ENCODE peak calls at places on chromosomes 16 and 17, in four cellular contexts. X is ascending aorta, S is fibroblast of lung, Q is heart left ventricle. O is an unnamed sample.

GRCh38 chr17:28511858-28512461 is 5.8 kb downstream of the FOXN1 start:
- DNase-seq in S (no peak), X (no peak), Q (no peak), O (no peak)

GRCh38 chr16:23836404-23837291 is 865 bp downstream of the PRKCB start:
- DNase-seq in X (no peak), Q (peak; percentile 74), S (no peak), O (no peak)

GRCh38 chr17:27463235-27463677 is 7.0 kb downstream of the KSR1 start:
- DNase-seq in X (no peak), Q (no peak), S (no peak), O (no peak)

GRCh38 chr17:49890077-49890821 is 42.4 kb upstream of the TAC4 start:
- DNase-seq in S (no peak), Q (no peak), X (no peak), O (no peak)

GRCh38 chr16:58678716-58679115 is 5.9 kb downstream of the SLC38A7 start:
- DNase-seq in X (peak; percentile 68), S (peak; percentile 24), Q (no peak), O (no peak)

GRCh38 chr16:87344931-87345631 is 27.9 kb upstream of the C16orf95 start:
- DNase-seq in X (no peak), Q (no peak), S (no peak), O (no peak)

GRCh38 chr16:2335286-2335895 is 5.1 kb downstream of the ABCA3 start:
- DNase-seq in Q (no peak), X (no peak), S (no peak), O (peak; percentile 43)

GRCh38 chr17:82287849-82288601 is 14.5 kb upstream of the CSNK1D start:
- DNase-seq in X (no peak), S (peak; percentile 98), Q (peak; percentile 87), O (no peak)

GRCh38 chr16:70717817-70718216 is 32.0 kb upstream of the MTSS2 start:
- DNase-seq in X (no peak), Q (no peak), S (no peak), O (no peak)

GRCh38 chr17:1422907-1423306 is 22.9 kb upstream of the YWHAE start:
- DNase-seq in X (peak; percentile 77), S (peak; percentile 96), Q (no peak), O (no peak)

GRCh38 chr17:76452102-76452645 is 778 bp downstream of the UBE2O start:
- DNase-seq in Q (no peak), S (no peak), X (no peak), O (no peak)

GRCh38 chr16:4535627-4536108 is 2.9 kb downstream of the CDIP1 start:
- DNase-seq in X (no peak), S (no peak), Q (no peak), O (no peak)

GRCh38 chr16:57981636-57982035 is 10.7 kb upstream of the CNGB1 start:
- DNase-seq in S (no peak), X (no peak), Q (peak; percentile 14), O (no peak)

GRCh38 chr17:42692489-42692888 is 10.2 kb downstream of the CNTNAP1 start:
- DNase-seq in S (no peak), Q (peak; percentile 22), X (no peak), O (no peak)

GRCh38 chr16:68339214-68339613 is 28.4 kb downstream of the PRMT7 start:
- DNase-seq in Q (no peak), S (no peak), X (no peak), O (no peak)

GRCh38 chr16:30902070-30902972 is 5.9 kb downstream of the CTF1 start:
- DNase-seq in X (peak; percentile 80), Q (peak; percentile 92), S (peak; percentile 60), O (no peak)

GRCh38 chr17:78997881-78998280 is 11.7 kb downstream of the CANT1 start:
- DNase-seq in Q (no peak), S (no peak), X (no peak), O (no peak)

GRCh38 chr17:77110006-77110374 is 30.8 kb upstream of the SEC14L1 start:
- DNase-seq in X (no peak), Q (no peak), S (no peak), O (peak; percentile 34)

GRCh38 chr16:25126820-25127232 is 15.3 kb downstream of the LCMT1 start:
- DNase-seq in Q (no peak), S (peak; percentile 79), X (no peak), O (no peak)

GRCh38 chr16:53768167-53768566 is 64.2 kb downstream of the FTO start:
- DNase-seq in X (no peak), Q (no peak), S (no peak), O (no peak)

GRCh38 chr17:16938031-16938430 is 33.9 kb downstream of the TNFRSF13B start:
- DNase-seq in Q (no peak), X (peak; percentile 22), S (no peak), O (peak; percentile 52)

GRCh38 chr17:42512733-42513251 is 23.2 kb upstream of the NAGLU start:
- DNase-seq in S (peak; percentile 66), Q (no peak), X (no peak), O (no peak)

GRCh38 chr17:48211011-48211410 is 103.4 kb downstream of the SNX11 start:
- DNase-seq in S (no peak), X (no peak), Q (no peak), O (no peak)

GRCh38 chr17:7293821-7294613 is 422 bp downstream of the YBX2 start:
- DNase-seq in S (no peak), Q (no peak), X (no peak), O (no peak)

GRCh38 chr17:46194393-46195216 is 1.4 kb upstream of the KANSL1 start:
- DNase-seq in X (no peak), Q (no peak), S (peak; percentile 80), O (no peak)

GRCh38 chr16:3546990-3547682 is 30.1 kb downstream of the NLRC3 start:
- DNase-seq in S (no peak), X (no peak), Q (no peak), O (no peak)

GRCh38 chr17:5043524-5043923 is 8.3 kb upstream of the SLC52A1 start:
- DNase-seq in Q (no peak), X (no peak), S (no peak), O (no peak)

GRCh38 chr17:77571562-77571981 is 386.9 kb upstream of the TNRC6C start:
- DNase-seq in Q (no peak), X (peak; percentile 64), S (peak; percentile 35), O (no peak)

GRCh38 chr17:41583137-41584127 is 3.3 kb downstream of the KRT14 start:
- DNase-seq in Q (no peak), S (no peak), X (no peak), O (no peak)

GRCh38 chr16:14958323-14958600 is 16.6 kb upstream of the PDXDC1 start:
- DNase-seq in X (no peak), S (no peak), Q (no peak), O (no peak)

GRCh38 chr17:17935321-17936271 is 36.6 kb downstream of the TOM1L2 start:
- DNase-seq in Q (no peak), X (peak; percentile 72), S (peak; percentile 93), O (peak; percentile 72)

DNA sequence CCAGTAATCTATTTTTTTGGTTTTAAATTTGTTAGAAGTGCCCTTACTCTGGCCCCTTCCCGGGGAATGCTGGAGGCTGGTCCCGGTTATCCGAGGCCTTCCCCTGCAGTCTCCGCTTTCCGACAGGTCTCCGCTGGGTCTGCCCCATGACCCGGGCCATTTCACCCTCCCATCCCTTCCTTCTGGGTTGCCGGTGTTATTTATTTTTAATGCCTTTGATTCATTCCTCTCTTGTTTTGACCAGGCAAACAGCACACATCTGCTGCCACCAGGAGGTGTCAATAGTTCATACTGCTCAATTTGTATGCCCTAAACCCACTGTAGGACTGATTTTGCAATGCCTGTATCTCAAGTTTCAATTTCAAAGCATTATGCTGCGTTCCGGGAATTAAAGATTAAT is 113.2 kb upstream of the IRX5 start:
- DNase-seq in Q (no peak), X (no peak), S (no peak), O (no peak)
- TF ChIP-seq CTCF in Q (peak; percentile 30), X (no peak), S (no peak), O (no peak)

GRCh38 chr17:74212913-74213791 is at the start of gene TTYH2:
- DNase-seq in S (peak; percentile 88), X (peak; percentile 93), Q (peak; percentile 94), O (peak; percentile 97)
- TF ChIP-seq CTCF in S (peak; percentile 35), X (peak; percentile 33), Q (peak; percentile 30), O (no peak)

DNA sequence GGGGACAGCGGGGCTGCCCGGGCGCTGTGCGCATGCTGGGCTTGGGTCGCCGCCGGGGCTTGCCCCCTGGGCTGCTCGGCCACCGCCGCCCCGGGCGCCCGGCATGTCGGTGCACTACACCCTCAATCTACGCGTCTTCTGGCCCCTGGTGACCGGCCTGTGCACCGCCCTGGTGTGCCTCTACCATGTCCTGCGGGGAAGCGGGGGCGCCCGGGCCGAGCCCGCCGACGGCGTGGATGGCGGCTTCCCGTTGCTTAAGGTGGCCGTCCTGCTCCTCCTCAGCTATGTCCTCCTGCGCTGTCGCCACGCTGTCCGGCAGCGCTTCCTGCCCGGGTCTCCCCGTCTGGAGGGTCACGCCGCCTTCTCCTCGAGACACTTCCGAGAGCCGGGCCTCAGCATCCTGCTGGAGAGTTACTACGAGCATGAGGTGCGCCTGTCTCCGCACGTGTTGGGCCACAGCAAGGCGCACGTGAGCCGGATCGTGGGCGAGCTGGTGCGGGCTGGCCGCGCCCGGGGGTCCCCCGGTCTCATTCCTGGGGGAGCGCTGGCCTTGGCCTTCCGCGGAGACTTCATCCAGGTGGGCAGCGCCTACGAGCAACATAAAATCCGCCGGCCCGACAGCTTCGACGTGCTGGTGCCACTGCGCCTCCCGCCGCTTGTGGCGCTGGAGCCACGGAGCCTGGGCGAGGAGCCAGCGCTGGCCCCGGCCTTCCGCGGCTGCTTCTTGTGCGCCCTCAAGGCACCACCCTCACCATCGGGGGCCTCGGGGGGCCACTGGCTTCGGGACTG is 789 bp downstream of the ITPRIPL2 start:
- DNase-seq in S (peak; percentile 78), Q (peak; percentile 78), X (peak; percentile 71), O (peak; percentile 65)
- TF ChIP-seq CTCF in S (peak; percentile 35), Q (no peak), X (peak; percentile 46), O (no peak)

GRCh38 chr17:19718613-19719364 is 2.4 kb upstream of the SLC47A2 start:
- DNase-seq in X (no peak), S (no peak), Q (no peak), O (no peak)
- TF ChIP-seq CTCF in X (no peak), S (no peak), Q (no peak), O (no peak)

GRCh38 chr17:20253323-20253722 is 214.0 kb downstream of the LGALS9B start:
- DNase-seq in S (no peak), X (no peak), Q (no peak), O (no peak)
- TF ChIP-seq CTCF in S (no peak), X (no peak), Q (no peak), O (no peak)

DNA sequence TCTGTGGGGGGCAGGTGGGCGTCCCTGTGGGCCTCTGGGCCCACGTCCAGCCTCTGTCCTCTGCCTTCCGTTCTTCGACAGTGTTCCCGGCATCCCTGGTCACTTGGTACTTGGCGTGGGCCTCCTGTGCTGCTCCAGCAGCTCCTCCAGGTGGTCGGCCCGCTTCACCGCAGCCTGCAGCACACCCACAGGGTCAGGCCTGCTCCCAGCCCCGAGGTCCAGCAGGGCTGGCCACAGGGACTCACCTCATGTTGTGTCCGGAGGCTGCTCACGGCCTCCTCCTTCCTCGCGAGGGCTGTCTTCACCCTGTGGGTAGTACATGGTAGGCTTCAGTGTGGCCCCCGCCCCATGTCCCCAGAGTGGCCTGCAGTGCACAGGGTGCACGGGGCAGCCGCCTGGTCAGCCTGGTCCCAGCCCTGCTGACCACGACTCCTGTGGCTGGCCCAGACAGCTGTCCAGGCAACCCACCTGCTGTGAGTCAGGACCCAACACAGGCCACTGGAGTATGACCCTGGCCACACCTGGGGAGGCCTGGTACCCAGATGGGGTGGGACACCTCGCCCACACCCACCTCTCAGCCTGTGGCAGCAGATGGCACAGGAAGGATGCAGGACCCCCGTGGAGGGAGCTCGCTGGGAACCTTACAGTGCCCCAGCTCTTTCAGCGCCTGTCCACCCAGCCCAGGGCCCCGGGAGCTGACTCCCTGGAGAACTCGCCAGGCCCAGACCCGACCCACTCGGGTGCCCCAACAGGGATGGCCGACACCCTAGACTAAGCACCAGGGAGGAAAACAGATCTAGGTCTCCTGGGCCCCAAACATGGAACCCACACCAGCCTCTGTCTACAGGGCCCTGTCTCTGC is 23.9 kb upstream of the AATK start:
- DNase-seq in X (no peak), S (no peak), Q (no peak), O (no peak)
- TF ChIP-seq CTCF in X (no peak), S (no peak), Q (no peak), O (no peak)

O was measured in lower leg skin.